ENCODE peak calls at places on chromosome 1, in eight cellular contexts. W is stomach, M is spleen, V is adrenal gland, Q is prostate gland, R is A549, Z is heart left ventricle, C is ovary. H is an unnamed sample.

GRCh38 chr1:17233675-17234074 is 15.2 kb upstream of the PADI3 start:
- DNase-seq in M (no peak), Z (peak), R (peak), Q (peak), V (peak), C (no peak), W (peak), H (peak)

GRCh38 chr1:6127587-6128163 is 52.4 kb downstream of the CHD5 start:
- DNase-seq in W (peak), V (peak), C (peak), M (peak), R (peak), Z (peak), Q (peak), H (peak)

GRCh38 chr1:206507395-206508129 is at the start of gene RASSF5:
- DNase-seq in M (peak), V (peak), R (peak), Q (peak), Z (peak), C (peak), W (peak), H (peak)

GRCh38 chr1:905811-906531 is 17.8 kb upstream of the SAMD11 start:
- DNase-seq in Z (peak), R (no peak), Q (peak), W (peak), M (peak), V (peak), C (peak), H (no peak)

GRCh38 chr1:153742411-153743142 is 14.7 kb downstream of the INTS3 start:
- DNase-seq in V (peak), C (peak), M (peak), W (no peak), Z (no peak), R (peak), Q (no peak), H (no peak)

GRCh38 chr1:209886219-209886536 is 51.8 kb upstream of the SYT14 start:
- DNase-seq in C (no peak), Q (no peak), R (no peak), M (no peak), V (no peak), Z (no peak), W (no peak), H (no peak)

GRCh38 chr1:109499661-109500536 is 6.0 kb downstream of the CYB561D1 start:
- DNase-seq in W (peak), V (peak), M (no peak), Q (no peak), R (peak), Z (no peak), C (no peak), H (no peak)

GRCh38 chr1:234861024-234861620 is 251.1 kb upstream of the IRF2BP2 start:
- DNase-seq in M (no peak), C (no peak), Z (no peak), R (no peak), V (no peak), W (no peak), Q (no peak), H (no peak)

GRCh38 chr1:182955596-182956588 is 2.9 kb upstream of the SHCBP1L start:
- DNase-seq in M (no peak), C (no peak), Z (no peak), R (peak), W (no peak), Q (no peak), V (no peak), H (peak)

GRCh38 chr1:86517336-86517735 is 29.5 kb upstream of the CLCA4 start:
- DNase-seq in W (no peak), Q (no peak), C (no peak), V (no peak), Z (no peak), R (no peak), M (no peak), H (no peak)

GRCh38 chr1:185537601-185538000 is 196.6 kb upstream of the HMCN1 start:
- DNase-seq in W (no peak), C (no peak), Q (no peak), Z (no peak), R (no peak), M (no peak), V (no peak), H (no peak)

GRCh38 chr1:94194079-94194478 is 43.3 kb downstream of the ARHGAP29 start:
- DNase-seq in C (no peak), M (no peak), R (no peak), V (no peak), W (no peak), Q (no peak), Z (no peak), H (no peak)

GRCh38 chr1:4977701-4978100 is 323.3 kb downstream of the AJAP1 start:
- DNase-seq in R (no peak), Z (no peak), W (no peak), C (peak), Q (no peak), V (no peak), M (no peak), H (no peak)

GRCh38 chr1:1086911-1087341 is 12.8 kb upstream of the RNF223 start:
- DNase-seq in V (no peak), Q (no peak), C (no peak), Z (peak), R (no peak), M (peak), W (no peak), H (no peak)

GRCh38 chr1:93448983-93449805 is 1.3 kb downstream of the FNBP1L start:
- DNase-seq in V (peak), R (peak), M (no peak), Q (peak), W (peak), Z (no peak), C (no peak), H (no peak)

GRCh38 chr1:156376146-156376545 is 7.1 kb downstream of the RHBG start:
- DNase-seq in C (no peak), V (no peak), R (no peak), M (no peak), Z (no peak), Q (no peak), W (no peak), H (no peak)

GRCh38 chr1:115228191-115228590 is 109.9 kb downstream of the NGF start:
- DNase-seq in W (no peak), V (no peak), Q (no peak), Z (no peak), M (no peak), R (no peak), C (no peak), H (no peak)

GRCh38 chr1:226425431-226426031 is 17.6 kb upstream of the PARP1 start:
- DNase-seq in M (no peak), W (no peak), Q (no peak), Z (no peak), C (no peak), R (no peak), V (no peak), H (no peak)
- H3K4me3 ChIP-seq in M (no peak), W (no peak), Q (no peak), Z (no peak), C (no peak), R (no peak), V (no peak), H (no peak)

GRCh38 chr1:181028241-181029014 is 5.4 kb upstream of the MR1 start:
- DNase-seq in Q (no peak), V (no peak), Z (no peak), C (no peak), R (no peak), W (no peak), M (no peak), H (no peak)

GRCh38 chr1:181036107-181036843 is 2.5 kb downstream of the MR1 start:
- DNase-seq in R (no peak), Z (no peak), W (no peak), M (no peak), Q (no peak), C (no peak), V (no peak), H (no peak)

GRCh38 chr1:181038399-181038873 is 4.7 kb downstream of the MR1 start:
- DNase-seq in R (peak), Q (peak), V (peak), W (peak), C (peak), M (no peak), Z (peak), H (peak)

GRCh38 chr1:181033128-181033798 is 520 bp upstream of the MR1 start:
- DNase-seq in W (no peak), C (peak), R (peak), V (peak), M (no peak), Z (peak), Q (peak), H (peak)

GRCh38 chr1:181033799-181034391 is at the start of gene MR1:
- DNase-seq in Z (peak), R (peak), M (no peak), V (peak), C (peak), W (no peak), Q (peak), H (no peak)
- TF ChIP-seq POLR2A in Z (no peak), R (no peak), M (no peak), V (peak), C (peak), W (no peak), Q (peak), H (peak)

DNA sequence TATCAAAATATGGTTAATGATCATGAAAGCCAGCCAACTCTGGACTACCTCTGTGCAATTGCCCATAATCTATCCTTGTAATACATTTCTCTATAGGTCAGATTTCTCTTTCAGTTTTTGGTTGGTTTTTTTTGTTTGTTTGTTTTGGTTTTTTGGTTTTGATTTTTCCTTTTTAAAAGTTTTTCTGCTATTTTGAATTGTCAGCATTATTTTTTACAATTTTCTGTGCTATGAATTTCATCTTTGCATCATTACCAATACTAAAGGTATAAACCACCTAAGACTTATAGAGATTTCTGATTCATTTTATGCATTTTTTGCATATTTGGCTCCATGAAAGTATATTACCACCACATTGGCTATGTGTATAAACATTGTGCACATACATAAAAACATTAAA is 799.6 kb downstream of the ADGRL2 start:
- DNase-seq in M (no peak), W (no peak), C (no peak), Q (no peak), R (no peak), V (no peak), Z (no peak), H (no peak)
- H3K4me3 ChIP-seq in M (no peak), W (no peak), C (no peak), Q (no peak), R (no peak), V (no peak), Z (no peak), H (no peak)

DNA sequence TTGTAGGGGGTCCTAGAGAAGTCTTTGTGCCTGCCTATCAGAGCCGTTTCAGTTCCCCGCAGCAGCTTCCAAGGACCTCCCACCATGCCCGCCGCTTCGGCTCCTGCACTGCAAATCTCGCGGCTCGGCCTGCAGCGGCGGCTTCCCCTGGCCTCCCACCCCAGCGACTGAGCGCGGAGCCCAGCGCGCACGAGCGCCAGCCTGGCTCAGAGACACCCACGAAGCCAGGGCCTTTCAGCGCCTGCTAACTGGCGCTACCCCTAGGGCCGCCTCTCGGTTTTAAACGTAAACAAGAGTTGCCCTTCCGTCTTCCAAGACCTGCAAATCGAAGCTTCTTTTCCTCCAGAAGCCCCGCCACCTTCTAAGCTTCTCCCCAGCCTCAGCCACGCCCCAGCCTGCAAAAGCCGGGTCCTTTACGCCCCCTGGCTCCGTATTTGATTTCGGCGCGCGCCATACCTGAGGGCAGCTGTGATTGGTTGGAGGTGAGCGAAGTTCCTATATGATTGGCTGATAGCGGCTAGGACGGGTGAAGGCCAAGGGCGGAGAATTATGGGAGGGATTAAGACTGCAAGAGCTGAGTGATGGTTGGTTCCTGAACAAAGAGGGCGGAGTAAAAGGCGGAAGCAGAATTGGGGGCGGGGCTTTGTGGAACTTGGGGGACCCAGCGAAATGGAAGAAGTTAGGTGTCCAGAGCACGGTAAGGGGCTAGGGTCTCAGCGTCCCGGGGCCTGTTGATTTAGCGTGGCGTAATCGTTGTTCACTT is at the start of gene TTF2:
- DNase-seq in R (peak), W (peak), M (peak), V (peak), C (peak), Z (peak), Q (peak), H (peak)
- TF ChIP-seq POLR2A in R (peak), W (no peak), M (no peak), V (no peak), C (no peak), Z (no peak), Q (peak), H (peak)

GRCh38 chr1:28296401-28297220 is 32.2 kb upstream of the MED18 start:
- DNase-seq in R (peak), W (no peak), C (peak), Z (no peak), Q (no peak), M (no peak), V (peak), H (no peak)
- H3K4me3 ChIP-seq in R (peak), W (no peak), C (no peak), Z (no peak), Q (no peak), M (no peak), V (peak), H (no peak)